ENCODE peak calls at places on chromosomes 3 and 15, in five cellular contexts. One of them, this sample, is unnamed.
A peak's percentile ranks its signal among the peaks of the same experiment; 100 is the strongest.

GRCh38 chr3:149363053-149363452 is 14.4 kb downstream of the TM4SF1 start:
- DNase-seq in A549: no peak
- DNase-seq in transverse colon: no peak
- DNase-seq in sigmoid colon: no peak
- DNase-seq in thyroid gland: no peak
- DNase-seq in this sample: no peak

GRCh38 chr3:137075020-137075419 is 117.2 kb downstream of the IL20RB start:
- DNase-seq in thyroid gland: no peak
- DNase-seq in sigmoid colon: no peak
- DNase-seq in transverse colon: no peak
- DNase-seq in A549: no peak
- DNase-seq in this sample: no peak

GRCh38 chr3:159828542-159828943 is 160.1 kb upstream of the IL12A start:
- DNase-seq in A549: peak; percentile 54
- DNase-seq in transverse colon: no peak
- DNase-seq in thyroid gland: no peak
- DNase-seq in sigmoid colon: no peak
- DNase-seq in this sample: no peak

GRCh38 chr3:35814531-35814930 is 175.2 kb downstream of the ARPP21 start:
- DNase-seq in transverse colon: no peak
- DNase-seq in sigmoid colon: no peak
- DNase-seq in thyroid gland: no peak
- DNase-seq in A549: no peak
- DNase-seq in this sample: no peak

GRCh38 chr3:156816091-156816793 is 9.9 kb upstream of the LEKR1 start:
- DNase-seq in sigmoid colon: peak; percentile 69
- DNase-seq in transverse colon: peak; percentile 38
- DNase-seq in thyroid gland: peak; percentile 38
- DNase-seq in A549: peak; percentile 50
- DNase-seq in this sample: no peak

GRCh38 chr3:42024578-42025387 is 62.9 kb upstream of the ULK4 start:
- DNase-seq in transverse colon: no peak
- DNase-seq in A549: no peak
- DNase-seq in sigmoid colon: no peak
- DNase-seq in thyroid gland: no peak
- DNase-seq in this sample: no peak

GRCh38 chr3:167895684-167896083 is 160.2 kb downstream of the SERPINI1 start:
- DNase-seq in transverse colon: no peak
- DNase-seq in A549: no peak
- DNase-seq in sigmoid colon: no peak
- DNase-seq in thyroid gland: no peak
- DNase-seq in this sample: no peak

GRCh38 chr3:132029182-132029902 is 5.5 kb downstream of the CPNE4 start:
- DNase-seq in thyroid gland: peak; percentile 93
- DNase-seq in sigmoid colon: peak; percentile 75
- DNase-seq in transverse colon: peak; percentile 74
- DNase-seq in A549: peak; percentile 82
- DNase-seq in this sample: peak; percentile 83

GRCh38 chr3:136979684-136980083 is 21.9 kb downstream of the IL20RB start:
- DNase-seq in sigmoid colon: no peak
- DNase-seq in transverse colon: no peak
- DNase-seq in A549: no peak
- DNase-seq in thyroid gland: no peak
- DNase-seq in this sample: no peak

DNA sequence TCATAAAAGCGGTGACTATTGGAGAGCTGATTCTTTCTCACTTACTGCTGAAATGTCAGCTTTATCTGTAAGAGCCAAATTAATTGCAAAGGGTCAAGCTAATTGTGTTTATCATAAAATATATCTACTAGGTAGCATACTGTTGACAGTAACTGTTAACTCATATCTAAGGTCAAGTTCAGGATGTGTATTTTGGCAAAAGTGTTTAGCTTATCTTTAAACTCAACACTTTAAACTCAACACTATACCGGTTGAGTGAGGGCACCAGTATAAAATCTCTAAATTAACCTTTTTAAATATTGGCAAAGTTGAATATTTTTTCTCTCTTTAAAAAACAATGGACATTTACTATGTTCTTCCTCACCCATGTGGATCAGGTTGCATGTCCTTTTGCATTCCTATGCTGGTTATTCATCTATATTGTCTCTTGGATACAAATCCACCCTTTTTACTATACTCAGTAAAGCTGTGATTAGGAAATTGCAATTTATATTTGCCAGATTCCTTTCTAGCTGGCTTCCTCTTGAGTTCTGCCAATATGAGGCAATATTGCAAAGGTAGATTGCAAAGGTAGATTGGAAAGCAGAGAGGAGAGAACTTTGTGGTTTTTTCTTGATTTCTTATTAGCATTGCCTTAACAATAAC is 344.6 kb upstream of the DCBLD2 start:
- DNase-seq in transverse colon: no peak
- DNase-seq in sigmoid colon: no peak
- DNase-seq in A549: no peak
- DNase-seq in thyroid gland: no peak
- DNase-seq in this sample: no peak
- TF ChIP-seq POLR2A in transverse colon: no peak
- TF ChIP-seq POLR2A in sigmoid colon: no peak
- TF ChIP-seq POLR2A in A549: no peak
- TF ChIP-seq POLR2A in thyroid gland: no peak
- TF ChIP-seq POLR2A in this sample: no peak

DNA sequence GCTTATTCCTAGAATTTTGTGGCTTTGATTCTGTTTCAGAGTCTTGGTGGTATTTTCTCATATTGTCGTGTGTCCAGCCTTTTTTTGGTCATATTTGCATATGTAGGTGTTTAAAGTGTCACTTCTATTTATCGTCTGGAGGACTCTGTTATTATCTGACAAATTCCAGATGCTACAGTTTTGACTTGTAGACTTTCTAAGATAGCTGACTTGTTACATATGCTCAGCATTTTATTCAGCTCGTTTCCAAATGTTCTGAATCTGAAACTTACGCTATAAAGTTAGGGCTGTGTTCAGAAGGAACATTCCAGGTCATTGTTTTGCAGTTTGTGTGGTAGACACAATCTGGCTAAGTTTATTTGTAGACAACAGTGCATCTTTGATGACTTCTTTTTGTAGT is 1.9 kb downstream of the PPP4R2 start:
- DNase-seq in transverse colon: no peak
- DNase-seq in A549: no peak
- DNase-seq in sigmoid colon: no peak
- DNase-seq in thyroid gland: no peak
- DNase-seq in this sample: no peak
- TF ChIP-seq POLR2A in transverse colon: no peak
- TF ChIP-seq POLR2A in A549: no peak
- TF ChIP-seq POLR2A in sigmoid colon: no peak
- TF ChIP-seq POLR2A in thyroid gland: no peak
- TF ChIP-seq POLR2A in this sample: no peak

GRCh38 chr3:115624898-115625297 is 1.6 kb downstream of the GAP43 start:
- DNase-seq in sigmoid colon: no peak
- DNase-seq in A549: no peak
- DNase-seq in thyroid gland: no peak
- DNase-seq in transverse colon: no peak
- DNase-seq in this sample: no peak
- TF ChIP-seq POLR2A in sigmoid colon: no peak
- TF ChIP-seq POLR2A in A549: no peak
- TF ChIP-seq POLR2A in thyroid gland: no peak
- TF ChIP-seq POLR2A in transverse colon: no peak
- TF ChIP-seq POLR2A in this sample: no peak

GRCh38 chr15:51737538-51738305 is at the start of gene LYSMD2:
- DNase-seq in sigmoid colon: peak; percentile 89
- DNase-seq in thyroid gland: peak; percentile 75
- DNase-seq in A549: peak; percentile 54
- DNase-seq in transverse colon: peak; percentile 79
- DNase-seq in this sample: peak; percentile 58
- TF ChIP-seq POLR2A in sigmoid colon: no peak
- TF ChIP-seq POLR2A in thyroid gland: no peak
- TF ChIP-seq POLR2A in A549: peak; percentile 56
- TF ChIP-seq POLR2A in transverse colon: peak; percentile 30
- TF ChIP-seq POLR2A in this sample: no peak

GRCh38 chr3:121661376-121661775 is 673 bp upstream of the HCLS1 start:
- DNase-seq in transverse colon: peak; percentile 14
- DNase-seq in sigmoid colon: no peak
- DNase-seq in A549: no peak
- DNase-seq in thyroid gland: no peak
- DNase-seq in this sample: no peak

GRCh38 chr3:121658716-121659435 is 1.8 kb downstream of the HCLS1 start:
- DNase-seq in A549: no peak
- DNase-seq in transverse colon: no peak
- DNase-seq in sigmoid colon: no peak
- DNase-seq in thyroid gland: no peak
- DNase-seq in this sample: no peak

GRCh38 chr3:121663171-121663847 is 2.6 kb upstream of the HCLS1 start:
- DNase-seq in A549: no peak
- DNase-seq in transverse colon: no peak
- DNase-seq in thyroid gland: no peak
- DNase-seq in sigmoid colon: no peak
- DNase-seq in this sample: no peak

GRCh38 chr3:121662742-121663141 is 2.0 kb upstream of the HCLS1 start:
- DNase-seq in A549: no peak
- DNase-seq in thyroid gland: no peak
- DNase-seq in sigmoid colon: no peak
- DNase-seq in transverse colon: no peak
- DNase-seq in this sample: no peak

DNA sequence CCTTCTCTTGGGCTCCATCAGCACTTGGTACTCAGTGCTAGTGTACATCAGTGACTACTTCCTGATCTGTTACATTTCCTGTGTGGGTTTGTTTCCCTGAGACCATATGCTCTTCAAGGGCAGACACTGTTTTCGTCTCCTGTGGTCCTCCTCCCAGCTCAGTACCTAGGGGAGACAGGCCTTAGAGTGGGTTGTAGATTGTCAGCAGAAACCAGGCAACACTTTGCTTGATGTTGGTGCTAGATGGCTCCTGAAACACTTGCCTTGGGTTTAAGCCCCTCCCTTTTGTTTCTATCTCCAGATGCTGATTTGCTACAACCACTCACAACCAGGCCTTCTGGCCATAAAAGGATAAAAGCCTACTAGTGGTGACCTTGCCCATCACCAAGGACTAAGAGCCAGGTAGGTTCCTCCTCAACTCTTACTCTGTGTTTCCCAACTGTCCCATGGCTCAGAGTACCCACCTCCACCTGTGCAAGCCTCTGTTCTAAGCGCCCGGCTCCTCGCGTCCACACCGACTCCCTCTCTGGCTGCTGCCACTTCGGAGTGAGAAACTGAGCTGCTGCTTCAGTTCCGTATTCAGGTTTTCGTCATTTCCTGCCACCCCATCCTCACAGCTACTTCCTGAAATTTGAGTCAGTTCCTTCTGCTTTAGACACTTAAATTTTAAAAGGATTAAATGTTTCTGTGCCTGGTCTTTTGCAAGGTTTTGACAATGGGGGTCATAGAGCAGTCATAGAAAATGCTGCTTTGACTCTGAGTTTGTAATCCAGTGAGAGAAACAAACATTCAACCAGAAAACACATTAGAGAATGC is at the start of gene HCLS1:
- DNase-seq in transverse colon: peak; percentile 72
- DNase-seq in sigmoid colon: peak; percentile 76
- DNase-seq in A549: no peak
- DNase-seq in thyroid gland: peak; percentile 14
- DNase-seq in this sample: peak; percentile 19
- TF ChIP-seq POLR2A in transverse colon: peak; percentile 75
- TF ChIP-seq POLR2A in sigmoid colon: no peak
- TF ChIP-seq POLR2A in A549: no peak
- TF ChIP-seq POLR2A in thyroid gland: no peak
- TF ChIP-seq POLR2A in this sample: peak; percentile 30

GRCh38 chr3:33644598-33644997 is 73.5 kb downstream of the CLASP2 start:
- DNase-seq in sigmoid colon: no peak
- DNase-seq in transverse colon: no peak
- DNase-seq in thyroid gland: no peak
- DNase-seq in A549: no peak
- DNase-seq in this sample: no peak

GRCh38 chr3:33650495-33650894 is 67.6 kb downstream of the CLASP2 start:
- DNase-seq in A549: no peak
- DNase-seq in transverse colon: no peak
- DNase-seq in sigmoid colon: no peak
- DNase-seq in thyroid gland: no peak
- DNase-seq in this sample: no peak

GRCh38 chr3:33642806-33643205 is 75.2 kb downstream of the CLASP2 start:
- DNase-seq in transverse colon: no peak
- DNase-seq in sigmoid colon: no peak
- DNase-seq in A549: no peak
- DNase-seq in thyroid gland: no peak
- DNase-seq in this sample: no peak

GRCh38 chr3:33648793-33649192 is 69.3 kb downstream of the CLASP2 start:
- DNase-seq in sigmoid colon: no peak
- DNase-seq in A549: no peak
- DNase-seq in thyroid gland: no peak
- DNase-seq in transverse colon: no peak
- DNase-seq in this sample: no peak

DNA sequence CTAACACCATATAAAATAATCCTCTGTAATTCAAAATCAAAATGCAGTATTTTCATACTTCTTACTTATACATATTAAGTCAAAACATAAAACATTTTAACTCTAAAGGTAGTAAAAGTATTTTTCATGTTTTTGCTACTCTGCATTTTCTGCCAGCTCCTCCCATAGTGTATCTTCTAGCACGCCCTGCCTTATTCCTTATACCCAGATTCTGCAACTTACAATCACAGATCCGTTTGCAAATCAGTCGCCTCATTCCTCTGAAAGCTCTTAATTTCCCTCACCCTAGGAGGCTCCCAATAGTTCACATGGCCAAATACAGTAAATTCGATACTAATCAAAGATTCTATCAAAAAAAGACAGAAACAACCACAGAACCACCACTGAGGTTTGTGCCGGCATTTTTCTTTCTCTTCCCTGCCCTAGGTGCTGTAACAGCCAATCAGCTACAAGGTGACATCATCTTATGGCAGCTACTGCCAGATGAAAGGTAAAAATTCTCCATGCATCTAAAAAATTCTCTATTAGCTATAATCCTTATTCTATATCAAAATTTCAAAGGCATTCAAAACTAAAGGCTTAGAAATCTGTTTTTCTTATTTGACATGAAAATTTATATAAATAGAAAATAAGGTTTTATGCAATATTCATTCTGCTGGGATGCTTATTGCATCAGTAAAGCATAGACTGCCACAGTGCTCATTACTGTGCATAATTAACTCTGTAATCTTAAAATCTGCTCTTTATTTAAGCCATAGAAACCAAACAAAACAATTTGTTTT is 72.8 kb downstream of the CLASP2 start:
- DNase-seq in thyroid gland: no peak
- DNase-seq in sigmoid colon: no peak
- DNase-seq in A549: no peak
- DNase-seq in transverse colon: no peak
- DNase-seq in this sample: no peak
- TF ChIP-seq POLR2A in thyroid gland: no peak
- TF ChIP-seq POLR2A in sigmoid colon: no peak
- TF ChIP-seq POLR2A in A549: no peak
- TF ChIP-seq POLR2A in transverse colon: no peak
- TF ChIP-seq POLR2A in this sample: peak; percentile 13

DNA sequence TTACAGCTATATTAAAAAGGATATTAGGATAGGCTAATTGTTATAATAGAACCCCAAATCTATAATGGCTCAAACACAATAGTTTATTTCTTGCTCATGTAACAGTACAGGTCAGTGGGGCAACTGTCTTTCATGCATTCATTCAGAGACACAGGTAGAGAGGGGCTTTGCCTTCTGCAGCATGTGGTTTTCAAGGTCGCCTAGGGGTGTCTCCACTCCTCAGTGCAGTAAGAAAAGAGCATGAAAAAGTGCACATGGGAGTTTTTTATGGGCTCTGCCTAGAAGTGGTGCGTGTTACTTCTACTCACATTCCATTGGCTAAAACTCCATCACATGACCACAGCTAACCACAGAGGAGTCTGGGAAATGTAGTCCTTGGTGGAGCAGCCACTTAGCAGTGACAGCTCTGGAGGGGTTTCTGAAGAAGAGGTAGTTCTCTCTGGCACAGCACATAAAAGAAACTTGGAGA is 1.8 kb downstream of the ZBTB38 start:
- DNase-seq in transverse colon: peak; percentile 50
- DNase-seq in sigmoid colon: peak; percentile 81
- DNase-seq in A549: peak; percentile 92
- DNase-seq in thyroid gland: peak; percentile 36
- DNase-seq in this sample: peak; percentile 69
- TF ChIP-seq POLR2A in transverse colon: no peak
- TF ChIP-seq POLR2A in sigmoid colon: no peak
- TF ChIP-seq POLR2A in A549: no peak
- TF ChIP-seq POLR2A in thyroid gland: no peak
- TF ChIP-seq POLR2A in this sample: peak; percentile 62